ENCODE peak calls at places on chromosomes 1 and 21, in five cellular contexts. U is retinal pigment epithelial cell, C is AG04449, M is psoas muscle, Q is Calu3. J is an unnamed sample.

GRCh38 chr1:6427445-6428390 is 3.1 kb downstream of the ESPN start:
- DNase-seq in U (no peak), C (no peak), M (no peak), Q (peak; percentile 52), J (no peak)

GRCh38 chr21:33374080-33374873 is 28.9 kb upstream of the IFNGR2 start:
- DNase-seq in U (no peak), C (no peak), M (no peak), Q (peak; percentile 63), J (peak; percentile 79)

GRCh38 chr1:43512681-43513080 is 18.0 kb upstream of the PTPRF start:
- DNase-seq in U (no peak), C (no peak), M (no peak), Q (no peak), J (no peak)

GRCh38 chr1:65001238-65001792 is 35.0 kb upstream of the JAK1 start:
- DNase-seq in U (no peak), C (no peak), M (peak; percentile 87), Q (no peak), J (peak; percentile 90)

GRCh38 chr21:35102488-35103407 is 53.6 kb upstream of the RUNX1 start:
- DNase-seq in U (no peak), C (no peak), M (peak; percentile 16), Q (no peak), J (peak; percentile 68)

GRCh38 chr1:187469836-187470235 is 641.1 kb downstream of the PLA2G4A start:
- DNase-seq in U (no peak), C (no peak), M (no peak), Q (no peak), J (no peak)

GRCh38 chr1:17304155-17304826 is 3.7 kb upstream of the PADI4 start:
- DNase-seq in U (no peak), C (no peak), M (no peak), Q (no peak), J (no peak)

GRCh38 chr1:28518000-28518744 is 12.3 kb downstream of the RCC1 start:
- DNase-seq in U (peak; percentile 54), C (no peak), M (peak; percentile 92), Q (peak; percentile 93), J (peak; percentile 93)

GRCh38 chr21:37535672-37536071 is 169.1 kb downstream of the DYRK1A start:
- DNase-seq in U (no peak), C (no peak), M (no peak), Q (no peak), J (no peak)

GRCh38 chr1:223180803-223181321 is 37.8 kb upstream of the TLR5 start:
- DNase-seq in U (no peak), C (no peak), M (no peak), Q (peak; percentile 57), J (no peak)

GRCh38 chr1:236904874-236905741 is 99.1 kb downstream of the MT1HL1 start:
- DNase-seq in U (no peak), C (peak; percentile 49), M (peak; percentile 19), Q (no peak), J (peak; percentile 8)

GRCh38 chr1:167107456-167107855 is 13.6 kb downstream of the STYXL2 start:
- DNase-seq in U (no peak), C (no peak), M (no peak), Q (no peak), J (no peak)

GRCh38 chr1:247883346-247883745 is 12.0 kb upstream of the OR2W3 start:
- DNase-seq in U (no peak), C (no peak), M (no peak), Q (no peak), J (no peak)

GRCh38 chr1:62362061-62362951 is 43.1 kb upstream of the KANK4 start:
- DNase-seq in U (no peak), C (no peak), M (no peak), Q (no peak), J (no peak)

GRCh38 chr1:230426246-230427101 is at the start of gene PGBD5:
- DNase-seq in U (peak; percentile 13), C (no peak), M (peak; percentile 75), Q (peak; percentile 93), J (peak; percentile 71)

DNA sequence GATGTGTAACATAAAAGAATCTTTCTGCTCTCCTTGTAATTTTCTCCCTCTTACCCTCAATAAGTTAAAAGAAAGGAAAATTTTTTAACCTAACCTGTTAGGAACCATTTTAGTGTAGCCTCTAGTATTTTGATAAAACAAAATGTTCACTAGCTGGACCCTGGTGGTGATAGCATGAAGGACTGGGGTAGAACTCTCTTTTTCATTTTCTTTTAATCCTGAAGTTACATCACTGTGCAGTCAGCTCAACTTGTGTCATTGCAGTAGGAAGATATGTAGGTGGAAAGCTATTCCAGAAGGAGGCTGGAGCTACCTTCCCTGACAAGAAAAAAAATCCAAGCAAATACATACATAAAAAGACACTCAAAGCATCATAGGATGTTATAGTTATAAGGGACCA is 39.3 kb downstream of the NFIA start:
- DNase-seq in U (no peak), C (no peak), M (no peak), Q (no peak), J (no peak)
- TF ChIP-seq CTCF in U (no peak), C (no peak), M (no peak), Q (no peak), J (no peak)

GRCh38 chr1:13806108-13806507 is 106.1 kb downstream of the PRDM2 start:
- DNase-seq in U (no peak), C (no peak), M (no peak), Q (no peak), J (no peak)

GRCh38 chr1:13809461-13810159 is 109.6 kb downstream of the PRDM2 start:
- DNase-seq in U (no peak), C (no peak), M (no peak), Q (no peak), J (peak; percentile 61)

GRCh38 chr1:13807213-13807612 is 107.2 kb downstream of the PRDM2 start:
- DNase-seq in U (no peak), C (no peak), M (no peak), Q (peak; percentile 22), J (peak; percentile 41)

GRCh38 chr1:13805431-13805830 is 105.4 kb downstream of the PRDM2 start:
- DNase-seq in U (no peak), C (no peak), M (no peak), Q (no peak), J (no peak)

DNA sequence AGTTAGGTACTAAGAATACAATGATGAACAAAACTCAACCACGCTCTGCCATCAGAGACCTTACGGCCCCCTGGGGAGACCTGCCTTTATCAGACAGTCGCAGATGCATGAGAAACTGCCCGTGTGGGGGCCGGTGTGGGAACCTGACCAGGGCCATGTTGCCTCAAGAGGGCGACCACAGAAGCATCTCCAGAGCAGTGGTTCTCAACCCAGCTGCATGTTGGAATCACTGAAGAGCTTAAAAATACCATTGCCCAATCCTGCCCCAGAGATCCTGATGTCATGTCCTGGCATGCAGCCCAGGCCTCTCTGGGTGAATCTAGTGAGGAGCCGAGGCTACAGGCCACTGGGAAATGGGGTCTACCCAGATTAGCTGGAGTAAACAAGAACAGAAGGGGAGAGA is 108.7 kb downstream of the PRDM2 start:
- DNase-seq in U (no peak), C (no peak), M (peak; percentile 59), Q (no peak), J (no peak)
- TF ChIP-seq CTCF in U (no peak), C (no peak), M (no peak), Q (no peak), J (no peak)

DNA sequence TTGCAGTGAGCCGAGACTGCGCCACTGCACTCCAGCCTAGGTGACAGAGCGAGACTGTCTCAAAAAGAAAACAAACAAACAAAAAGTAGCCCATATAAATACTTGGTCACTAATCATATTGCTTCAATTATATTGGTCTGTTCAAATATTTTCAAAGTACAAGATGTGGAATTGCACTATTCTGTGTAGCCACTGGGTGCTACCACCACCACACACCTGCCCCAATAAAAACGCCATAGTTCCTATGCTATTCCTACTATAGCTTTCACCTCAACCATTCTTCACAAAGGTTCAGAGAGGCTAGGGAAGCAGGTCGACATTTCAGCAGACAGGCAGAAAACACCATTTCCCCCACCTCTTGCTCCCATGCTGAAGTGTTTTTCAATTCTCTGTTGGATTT is 16.7 kb downstream of the NDC1 start:
- DNase-seq in U (no peak), C (no peak), M (no peak), Q (no peak), J (no peak)
- TF ChIP-seq CTCF in U (peak; percentile 12), C (no peak), M (no peak), Q (no peak), J (no peak)

DNA sequence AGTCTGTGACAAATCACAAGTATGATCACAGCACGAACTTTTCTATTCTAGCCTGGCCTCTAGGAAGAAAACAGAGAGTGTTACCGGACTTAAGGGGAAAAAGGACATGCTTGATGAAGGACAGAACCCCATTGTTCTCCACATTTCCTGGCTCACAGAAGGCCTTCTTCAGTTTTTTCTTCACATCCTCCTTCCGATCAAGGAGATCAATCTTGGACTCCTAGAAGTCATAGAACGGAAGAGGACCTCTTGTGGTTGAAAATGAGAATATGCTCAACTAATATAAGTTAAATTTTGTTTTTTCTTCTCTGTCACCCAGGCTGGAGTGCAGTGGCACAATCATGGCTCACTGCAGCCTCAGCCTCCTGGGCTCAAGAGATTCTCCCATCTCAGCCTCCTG is 30.3 kb downstream of the YARS1 start:
- DNase-seq in U (no peak), C (no peak), M (no peak), Q (no peak), J (no peak)
- TF ChIP-seq CTCF in U (peak; percentile 43), C (no peak), M (no peak), Q (peak; percentile 22), J (no peak)

DNA sequence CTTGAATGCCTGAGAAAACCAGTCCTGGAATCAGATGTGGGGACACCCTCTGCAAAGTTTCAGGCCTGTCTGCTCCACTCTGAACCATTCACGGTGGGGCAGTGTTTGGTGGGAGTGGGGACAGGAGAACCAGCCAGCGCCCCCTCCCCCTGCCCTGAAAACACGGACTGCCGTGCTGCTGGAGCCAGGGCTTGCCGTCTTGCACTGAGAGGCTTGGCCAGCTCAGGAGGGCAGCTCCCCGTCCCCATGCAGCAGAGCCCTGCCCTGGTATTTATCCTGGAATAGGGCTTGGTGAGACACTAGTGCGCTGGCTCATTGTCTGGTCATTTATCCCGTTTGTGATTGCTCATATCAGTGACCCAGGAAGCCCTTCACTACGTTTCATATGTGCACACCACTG is 3.9 kb downstream of the S100B start:
- DNase-seq in U (no peak), C (no peak), M (no peak), Q (no peak), J (no peak)
- TF ChIP-seq CTCF in U (no peak), C (no peak), M (no peak), Q (no peak), J (no peak)

GRCh38 chr21:45768741-45769049 is 125.2 kb downstream of the PCBP3 start:
- DNase-seq in U (no peak), C (no peak), M (no peak), Q (no peak), J (peak; percentile 41)
- TF ChIP-seq CTCF in U (peak; percentile 11), C (peak; percentile 9), M (no peak), Q (no peak), J (no peak)

GRCh38 chr1:19311931-19312781 is at the start of the genes AKR7A2 and SLC66A1:
- DNase-seq in U (peak; percentile 64), C (no peak), M (peak; percentile 95), Q (peak; percentile 93), J (peak; percentile 91)
- TF ChIP-seq CTCF in U (no peak), C (no peak), M (peak; percentile 7), Q (no peak), J (no peak)